ENCODE peak calls at places on chromosomes 13 and 19, in seven cellular contexts. V is stomach, F is astrocyte of the spinal cord, E is lower lobe of right lung, M is left ventricle myocardium inferior, K is WTC11, D is progenitor cell of endocrine pancreas. X is an unnamed sample.

GRCh38 chr13:46354143-46355087 is 32.6 kb downstream of the RUBCNL start:
- DNase-seq in V (no peak), F (peak), E (no peak), M (no peak), K (no peak), D (no peak), X (no peak)

GRCh38 chr19:19645233-19645870 is 1.9 kb upstream of the GMIP start:
- DNase-seq in V (no peak), F (no peak), E (no peak), M (no peak), K (no peak), D (no peak), X (no peak)

GRCh38 chr19:46902402-46902766 is 41.6 kb downstream of the ARHGAP35 start:
- DNase-seq in V (peak), F (no peak), E (no peak), M (no peak), K (no peak), D (no peak), X (peak)

GRCh38 chr13:70905035-70905434 is 796.8 kb upstream of the KLHL1 start:
- DNase-seq in V (no peak), F (no peak), E (no peak), M (no peak), K (no peak), D (no peak), X (no peak)

GRCh38 chr19:41223431-41224234 is 4.6 kb downstream of the AXL start:
- DNase-seq in V (no peak), F (peak), E (no peak), M (no peak), K (peak), D (no peak), X (no peak)

GRCh38 chr19:41887711-41888382 is 4.9 kb downstream of the ARHGEF1 start:
- DNase-seq in V (peak), F (peak), E (peak), M (no peak), K (peak), D (peak), X (no peak)

GRCh38 chr19:8388612-8388958 is 1.6 kb upstream of the RAB11B start:
- DNase-seq in V (no peak), F (no peak), E (no peak), M (no peak), K (no peak), D (no peak), X (no peak)

GRCh38 chr13:32409561-32410440 is 18.1 kb downstream of the N4BP2L1 start:
- DNase-seq in V (no peak), F (peak), E (no peak), M (peak), K (peak), D (no peak), X (peak)

GRCh38 chr19:46515879-46516350 is 20.2 kb upstream of the PNMA8B start:
- DNase-seq in V (no peak), F (peak), E (no peak), M (no peak), K (no peak), D (no peak), X (no peak)

GRCh38 chr19:42113641-42114348 is 18.5 kb downstream of the POU2F2 start:
- DNase-seq in V (no peak), F (peak), E (no peak), M (no peak), K (no peak), D (no peak), X (peak)

GRCh38 chr19:4596033-4596904 is 36.8 kb upstream of the SEMA6B start:
- DNase-seq in V (no peak), F (no peak), E (no peak), M (no peak), K (no peak), D (no peak), X (peak)

GRCh38 chr19:55342044-55342531 is 2.4 kb downstream of the KMT5C start:
- DNase-seq in V (no peak), F (no peak), E (no peak), M (no peak), K (no peak), D (no peak), X (no peak)

GRCh38 chr19:55339225-55340143 is at the start of gene KMT5C:
- DNase-seq in V (peak), F (peak), E (peak), M (peak), K (peak), D (peak), X (peak)

GRCh38 chr19:55341191-55342043 is 1.7 kb downstream of the KMT5C start:
- DNase-seq in V (peak), F (peak), E (peak), M (peak), K (peak), D (peak), X (peak)

GRCh38 chr19:55340144-55340783 is 588 bp downstream of the KMT5C start:
- DNase-seq in V (no peak), F (no peak), E (peak), M (no peak), K (no peak), D (peak), X (peak)

GRCh38 chr19:55340784-55341147 is 1.1 kb downstream of the KMT5C start:
- DNase-seq in V (no peak), F (no peak), E (no peak), M (no peak), K (peak), D (peak), X (peak)
- TF ChIP-seq CTCF in V (no peak), F (peak), E (no peak), M (no peak), K (no peak), D (peak), X (no peak)

GRCh38 chr13:41075034-41075433 is 13.7 kb downstream of the WBP4 start:
- DNase-seq in V (no peak), F (peak), E (no peak), M (no peak), K (no peak), D (no peak), X (no peak)
- TF ChIP-seq CTCF in V (peak), F (peak), E (peak), M (peak), K (no peak), D (peak), X (peak)

GRCh38 chr19:33998739-33999345 is 173.5 kb upstream of the LSM14A start:
- DNase-seq in V (no peak), F (peak), E (no peak), M (no peak), K (no peak), D (no peak), X (no peak)
- TF ChIP-seq CTCF in V (no peak), F (peak), E (peak), M (peak), K (no peak), D (peak), X (peak)

GRCh38 chr13:29743229-29743786 is 107.1 kb downstream of the UBL3 start:
- DNase-seq in V (no peak), F (peak), E (no peak), M (peak), K (no peak), D (no peak), X (no peak)

GRCh38 chr13:29745704-29746103 is 104.7 kb downstream of the UBL3 start:
- DNase-seq in V (no peak), F (no peak), E (no peak), M (no peak), K (no peak), D (no peak), X (no peak)

GRCh38 chr13:29737061-29737460 is 113.4 kb downstream of the UBL3 start:
- DNase-seq in V (no peak), F (no peak), E (no peak), M (no peak), K (no peak), D (no peak), X (no peak)

GRCh38 chr13:29746167-29746677 is 104.2 kb downstream of the UBL3 start:
- DNase-seq in V (no peak), F (no peak), E (no peak), M (no peak), K (no peak), D (no peak), X (no peak)

GRCh38 chr13:29740961-29741360 is 109.5 kb downstream of the UBL3 start:
- DNase-seq in V (no peak), F (no peak), E (no peak), M (no peak), K (no peak), D (no peak), X (no peak)
- TF ChIP-seq CTCF in V (no peak), F (no peak), E (no peak), M (no peak), K (no peak), D (no peak), X (no peak)

DNA sequence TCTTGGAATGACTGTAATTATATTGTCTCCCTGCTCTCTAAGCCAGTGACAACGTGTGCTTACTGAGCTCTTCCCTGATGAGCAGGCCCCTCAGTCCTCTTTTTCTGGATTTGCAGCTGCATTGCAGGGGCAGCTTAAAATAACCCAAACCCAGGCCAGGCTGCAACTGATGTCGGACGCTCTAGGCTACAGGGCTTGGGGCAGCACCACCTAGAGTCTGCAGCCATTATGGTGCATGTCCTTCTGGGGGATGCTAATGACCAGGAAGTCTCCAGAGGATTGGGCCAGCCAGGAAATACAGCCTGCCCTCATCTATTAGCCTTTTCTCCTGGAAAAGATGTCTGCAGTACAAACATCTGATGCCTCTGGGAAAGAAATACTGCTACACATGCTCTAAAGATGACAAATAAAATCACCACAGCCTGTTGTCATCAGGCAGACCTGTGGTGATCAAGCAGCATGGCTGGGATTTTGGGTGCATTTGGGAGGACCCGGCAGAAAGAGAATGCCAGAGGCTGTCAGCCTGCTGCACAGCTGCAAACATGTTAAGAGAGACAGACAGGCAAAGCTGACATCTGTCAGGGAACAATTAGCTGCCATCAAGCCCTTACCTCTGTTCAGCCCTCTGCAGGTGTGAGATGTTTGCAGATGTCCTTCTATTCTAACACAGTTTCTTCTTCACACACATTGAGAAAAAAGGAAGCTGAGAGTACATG is 51.8 kb downstream of the CCDC70 start:
- DNase-seq in V (no peak), F (no peak), E (no peak), M (no peak), K (peak), D (no peak), X (peak)
- TF ChIP-seq CTCF in V (no peak), F (peak), E (no peak), M (peak), K (no peak), D (no peak), X (no peak)

GRCh38 chr13:69567514-69567913 is 540.1 kb upstream of the ATXN8OS start:
- DNase-seq in V (no peak), F (no peak), E (no peak), M (no peak), K (no peak), D (no peak), X (no peak)

GRCh38 chr13:69566104-69566716 is 541.4 kb upstream of the ATXN8OS start:
- DNase-seq in V (no peak), F (no peak), E (no peak), M (no peak), K (no peak), D (no peak), X (no peak)

DNA sequence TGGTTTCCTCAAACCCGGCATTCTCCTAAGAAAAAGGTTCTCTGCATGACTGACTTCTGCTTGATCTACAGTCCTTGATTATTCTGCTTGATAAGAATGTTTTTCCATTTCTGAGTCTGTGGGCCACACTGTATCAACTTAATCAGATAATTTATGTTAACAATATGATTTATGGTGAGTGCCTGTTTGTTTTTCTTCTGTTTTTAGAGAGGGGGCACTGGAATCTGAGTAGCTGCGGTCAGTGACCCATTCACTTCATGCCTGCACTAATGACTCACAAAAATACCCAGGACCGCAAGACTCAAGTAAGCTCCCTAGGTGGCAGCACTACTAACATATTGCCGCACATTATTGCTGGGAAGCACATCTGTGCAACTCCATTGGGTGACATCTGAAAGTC is 542.3 kb upstream of the ATXN8OS start:
- DNase-seq in V (no peak), F (peak), E (no peak), M (no peak), K (peak), D (no peak), X (peak)
- TF ChIP-seq CTCF in V (no peak), F (peak), E (no peak), M (no peak), K (peak), D (peak), X (peak)

GRCh38 chr13:49058761-49059160 is 83.0 kb downstream of the FNDC3A start:
- DNase-seq in V (no peak), F (no peak), E (no peak), M (no peak), K (no peak), D (no peak), X (no peak)
- TF ChIP-seq CTCF in V (no peak), F (no peak), E (no peak), M (no peak), K (no peak), D (no peak), X (no peak)

GRCh38 chr19:6057651-6058365 is 52.5 kb downstream of the RFX2 start:
- DNase-seq in V (no peak), F (no peak), E (no peak), M (no peak), K (no peak), D (no peak), X (no peak)
- TF ChIP-seq CTCF in V (no peak), F (no peak), E (no peak), M (no peak), K (no peak), D (no peak), X (no peak)

GRCh38 chr19:38264486-38265212 is at the start of gene SPINT2:
- DNase-seq in V (no peak), F (no peak), E (peak), M (no peak), K (peak), D (peak), X (peak)
- TF ChIP-seq CTCF in V (no peak), F (no peak), E (no peak), M (no peak), K (no peak), D (no peak), X (no peak)

X was measured in glutamatergic neuron.